ENCODE peak calls at places on chromosomes 11 and 22, in eight cellular contexts. T, D, I, W, J, M, R and Q are unnamed samples.
A peak's percentile ranks its signal among the peaks of the same experiment; 100 is the strongest.

GRCh38 chr11:33449798-33450197 is 192.6 kb downstream of the HIPK3 start:
- DNase-seq in T (peak; percentile 76), D (no peak), I (no peak), W (no peak), J (no peak), M (peak; percentile 44), R (no peak), Q (no peak)

GRCh38 chr11:66476841-66477251 is 3.4 kb upstream of the DPP3 start:
- DNase-seq in T (no peak), D (no peak), I (peak; percentile 52), W (no peak), J (no peak), M (no peak), R (peak; percentile 68), Q (no peak)

GRCh38 chr11:12674936-12675696 is 895 bp downstream of the TEAD1 start:
- DNase-seq in T (no peak), D (no peak), I (no peak), W (no peak), J (no peak), M (no peak), R (peak; percentile 33), Q (peak; percentile 51)

GRCh38 chr11:2745511-2745910 is 45.7 kb upstream of the KCNQ1OT1 start:
- DNase-seq in T (no peak), D (no peak), I (peak; percentile 19), W (no peak), J (no peak), M (no peak), R (no peak), Q (peak; percentile 12)

GRCh38 chr11:115084191-115084590 is 405.9 kb downstream of the NXPE2 start:
- DNase-seq in T (no peak), D (no peak), I (no peak), W (no peak), J (no peak), M (no peak), R (no peak), Q (no peak)

GRCh38 chr11:132077416-132077815 is 707.0 kb downstream of the NTM start:
- DNase-seq in T (no peak), D (no peak), I (no peak), W (no peak), J (peak; percentile 64), M (no peak), R (no peak), Q (no peak)

GRCh38 chr11:15300282-15300681 is 185.6 kb downstream of the INSC start:
- DNase-seq in T (no peak), D (no peak), I (no peak), W (no peak), J (no peak), M (no peak), R (no peak), Q (no peak)

GRCh38 chr11:3344775-3345174 is 34.2 kb downstream of the ZNF195 start:
- DNase-seq in T (no peak), D (no peak), I (no peak), W (no peak), J (no peak), M (no peak), R (no peak), Q (no peak)

GRCh38 chr22:47322854-47323253 is 560.4 kb downstream of the TBC1D22A start:
- DNase-seq in T (no peak), D (no peak), I (no peak), W (no peak), J (no peak), M (no peak), R (no peak), Q (no peak)

GRCh38 chr22:46542011-46542985 is 4.9 kb upstream of the CELSR1 start:
- DNase-seq in T (peak; percentile 50), D (peak; percentile 31), I (peak; percentile 77), W (peak; percentile 56), J (peak; percentile 59), M (no peak), R (peak; percentile 94), Q (peak; percentile 77)

GRCh38 chr22:29003975-29004646 is 57.5 kb downstream of the C22orf31 start:
- DNase-seq in T (no peak), D (no peak), I (no peak), W (no peak), J (peak; percentile 48), M (no peak), R (peak; percentile 69), Q (no peak)

GRCh38 chr11:8325905-8326304 is 62.2 kb upstream of the LMO1 start:
- DNase-seq in T (no peak), D (no peak), I (no peak), W (no peak), J (no peak), M (no peak), R (peak; percentile 57), Q (no peak)

GRCh38 chr22:29907753-29908515 is 25.0 kb downstream of the MTMR3 start:
- DNase-seq in T (peak; percentile 99), D (no peak), I (peak; percentile 44), W (no peak), J (peak; percentile 98), M (peak; percentile 67), R (peak; percentile 54), Q (peak; percentile 87)

GRCh38 chr11:78270993-78271392 is 82.3 kb downstream of the USP35 start:
- DNase-seq in T (no peak), D (no peak), I (no peak), W (no peak), J (no peak), M (no peak), R (no peak), Q (no peak)

GRCh38 chr11:34926101-34926830 is 9.8 kb downstream of the PDHX start:
- DNase-seq in T (peak; percentile 62), D (no peak), I (no peak), W (no peak), J (peak; percentile 55), M (no peak), R (no peak), Q (no peak)

GRCh38 chr11:11618973-11619435 is 2.8 kb downstream of the GALNT18 start:
- DNase-seq in T (no peak), D (no peak), I (no peak), W (no peak), J (no peak), M (no peak), R (no peak), Q (no peak)

GRCh38 chr11:101446726-101447125 is 137.1 kb downstream of the TRPC6 start:
- DNase-seq in T (peak; percentile 41), D (no peak), I (no peak), W (no peak), J (no peak), M (no peak), R (no peak), Q (no peak)

GRCh38 chr22:47113880-47114415 is 351.5 kb downstream of the TBC1D22A start:
- DNase-seq in T (no peak), D (no peak), I (peak; percentile 25), W (no peak), J (no peak), M (no peak), R (no peak), Q (no peak)

GRCh38 chr11:26963764-26964163 is 30.1 kb upstream of the FIBIN start:
- DNase-seq in T (no peak), D (no peak), I (no peak), W (no peak), J (peak; percentile 49), M (no peak), R (no peak), Q (no peak)

GRCh38 chr11:9264381-9265210 is 554 bp downstream of the DENND5A start:
- DNase-seq in T (peak; percentile 81), D (no peak), I (no peak), W (no peak), J (peak; percentile 65), M (peak; percentile 44), R (peak; percentile 26), Q (peak; percentile 79)

GRCh38 chr11:77819921-77820564 is 479 bp downstream of the RSF1 start:
- DNase-seq in T (peak; percentile 27), D (peak; percentile 45), I (peak; percentile 96), W (peak; percentile 19), J (peak; percentile 17), M (no peak), R (peak; percentile 58), Q (peak; percentile 59)

GRCh38 chr11:65785329-65786007 is 1.4 kb upstream of the OVOL1 start:
- DNase-seq in T (no peak), D (no peak), I (no peak), W (no peak), J (no peak), M (no peak), R (no peak), Q (no peak)

GRCh38 chr11:8219257-8220021 is 44.2 kb downstream of the LMO1 start:
- DNase-seq in T (peak; percentile 55), D (peak; percentile 7), I (peak; percentile 69), W (no peak), J (peak; percentile 58), M (no peak), R (peak; percentile 76), Q (no peak)

GRCh38 chr11:66317322-66317765 is 500 bp upstream of the CD248 start:
- DNase-seq in T (peak; percentile 68), D (no peak), I (no peak), W (no peak), J (no peak), M (no peak), R (no peak), Q (peak; percentile 53)

GRCh38 chr11:114326776-114327175 is 30.6 kb downstream of the NNMT start:
- DNase-seq in T (no peak), D (no peak), I (no peak), W (no peak), J (no peak), M (no peak), R (no peak), Q (no peak)

GRCh38 chr22:47123006-47123826 is 360.8 kb downstream of the TBC1D22A start:
- DNase-seq in T (no peak), D (no peak), I (no peak), W (no peak), J (peak; percentile 78), M (no peak), R (no peak), Q (no peak)

GRCh38 chr11:57432714-57433163 is 5.8 kb upstream of the SLC43A3 start:
- DNase-seq in T (peak; percentile 93), D (peak; percentile 24), I (no peak), W (no peak), J (peak; percentile 57), M (peak; percentile 47), R (no peak), Q (no peak)

GRCh38 chr11:120061761-120062560 is 76.0 kb downstream of the TRIM29 start:
- DNase-seq in T (no peak), D (no peak), I (peak; percentile 72), W (no peak), J (no peak), M (peak; percentile 3), R (peak; percentile 69), Q (no peak)

GRCh38 chr11:11845066-11845465 is 3.3 kb downstream of the USP47 start:
- DNase-seq in T (no peak), D (no peak), I (no peak), W (no peak), J (peak; percentile 95), M (no peak), R (peak; percentile 19), Q (no peak)

GRCh38 chr11:131038597-131038996 is 122.3 kb upstream of the SNX19 start:
- DNase-seq in T (no peak), D (no peak), I (peak; percentile 45), W (no peak), J (peak; percentile 44), M (no peak), R (peak; percentile 68), Q (no peak)